ENCODE peak calls at places on chromosome 16, in nine cellular contexts. One of them, this sample, is unnamed.

GRCh38 chr16:22388101-22388644 is 13.8 kb upstream of the CDR2 start:
- DNase-seq in heart right ventricle: no peak
- DNase-seq in fibroblast of lung: peak
- DNase-seq in heart left ventricle: no peak
- DNase-seq in tibial artery: no peak
- DNase-seq in prostate gland: no peak
- DNase-seq in transverse colon: no peak
- DNase-seq in MM.1S: no peak
- DNase-seq in OCI-LY7: no peak
- DNase-seq in this sample: no peak

GRCh38 chr16:54493594-54493993 is 207.0 kb upstream of the IRX3 start:
- DNase-seq in MM.1S: no peak
- DNase-seq in OCI-LY7: no peak
- DNase-seq in transverse colon: no peak
- DNase-seq in heart right ventricle: no peak
- DNase-seq in fibroblast of lung: no peak
- DNase-seq in tibial artery: no peak
- DNase-seq in prostate gland: no peak
- DNase-seq in heart left ventricle: no peak
- DNase-seq in this sample: no peak

GRCh38 chr16:17817260-17817659 is 346.5 kb upstream of the XYLT1 start:
- DNase-seq in transverse colon: no peak
- DNase-seq in MM.1S: no peak
- DNase-seq in tibial artery: no peak
- DNase-seq in heart left ventricle: no peak
- DNase-seq in prostate gland: no peak
- DNase-seq in fibroblast of lung: no peak
- DNase-seq in OCI-LY7: no peak
- DNase-seq in heart right ventricle: no peak
- DNase-seq in this sample: no peak

GRCh38 chr16:64391009-64391663 is 730.7 kb downstream of the CDH11 start:
- DNase-seq in fibroblast of lung: peak
- DNase-seq in MM.1S: no peak
- DNase-seq in OCI-LY7: no peak
- DNase-seq in tibial artery: no peak
- DNase-seq in prostate gland: no peak
- DNase-seq in heart right ventricle: no peak
- DNase-seq in transverse colon: no peak
- DNase-seq in heart left ventricle: no peak
- DNase-seq in this sample: no peak

GRCh38 chr16:89393731-89394406 is 96.5 kb downstream of the ANKRD11 start:
- DNase-seq in heart right ventricle: peak
- DNase-seq in MM.1S: no peak
- DNase-seq in prostate gland: no peak
- DNase-seq in OCI-LY7: no peak
- DNase-seq in heart left ventricle: peak
- DNase-seq in tibial artery: no peak
- DNase-seq in transverse colon: no peak
- DNase-seq in fibroblast of lung: no peak
- DNase-seq in this sample: no peak

GRCh38 chr16:15961557-15962205 is 12.3 kb downstream of the ABCC1 start:
- DNase-seq in MM.1S: no peak
- DNase-seq in transverse colon: no peak
- DNase-seq in OCI-LY7: no peak
- DNase-seq in fibroblast of lung: no peak
- DNase-seq in tibial artery: no peak
- DNase-seq in heart right ventricle: no peak
- DNase-seq in prostate gland: no peak
- DNase-seq in heart left ventricle: no peak
- DNase-seq in this sample: no peak

GRCh38 chr16:30184430-30185140 is 1.2 kb downstream of the CORO1A start:
- DNase-seq in heart right ventricle: peak
- DNase-seq in transverse colon: peak
- DNase-seq in OCI-LY7: peak
- DNase-seq in heart left ventricle: peak
- DNase-seq in fibroblast of lung: no peak
- DNase-seq in MM.1S: peak
- DNase-seq in prostate gland: no peak
- DNase-seq in tibial artery: peak
- DNase-seq in this sample: peak

GRCh38 chr16:15757630-15758251 is 99.1 kb downstream of the MYH11 start:
- DNase-seq in OCI-LY7: peak
- DNase-seq in prostate gland: no peak
- DNase-seq in heart right ventricle: no peak
- DNase-seq in transverse colon: no peak
- DNase-seq in MM.1S: peak
- DNase-seq in heart left ventricle: no peak
- DNase-seq in fibroblast of lung: no peak
- DNase-seq in tibial artery: no peak
- DNase-seq in this sample: peak

GRCh38 chr16:57167537-57167936 is 18.3 kb downstream of the PSME3IP1 start:
- DNase-seq in heart left ventricle: no peak
- DNase-seq in fibroblast of lung: no peak
- DNase-seq in transverse colon: no peak
- DNase-seq in prostate gland: no peak
- DNase-seq in heart right ventricle: no peak
- DNase-seq in OCI-LY7: no peak
- DNase-seq in tibial artery: no peak
- DNase-seq in MM.1S: no peak
- DNase-seq in this sample: no peak

GRCh38 chr16:31874354-31875111 is 926 bp downstream of the ZNF267 start:
- DNase-seq in tibial artery: no peak
- DNase-seq in MM.1S: peak
- DNase-seq in OCI-LY7: peak
- DNase-seq in heart left ventricle: no peak
- DNase-seq in transverse colon: no peak
- DNase-seq in fibroblast of lung: peak
- DNase-seq in heart right ventricle: no peak
- DNase-seq in prostate gland: no peak
- DNase-seq in this sample: peak

GRCh38 chr16:63171545-63171944 is 1135.3 kb upstream of the CDH8 start:
- DNase-seq in transverse colon: no peak
- DNase-seq in fibroblast of lung: no peak
- DNase-seq in tibial artery: no peak
- DNase-seq in prostate gland: no peak
- DNase-seq in OCI-LY7: no peak
- DNase-seq in heart left ventricle: no peak
- DNase-seq in MM.1S: no peak
- DNase-seq in heart right ventricle: no peak
- DNase-seq in this sample: no peak

GRCh38 chr16:30490210-30490609 is 17.7 kb downstream of the ITGAL start:
- DNase-seq in transverse colon: no peak
- DNase-seq in fibroblast of lung: no peak
- DNase-seq in heart right ventricle: no peak
- DNase-seq in MM.1S: no peak
- DNase-seq in prostate gland: peak
- DNase-seq in heart left ventricle: no peak
- DNase-seq in tibial artery: no peak
- DNase-seq in OCI-LY7: no peak
- DNase-seq in this sample: no peak

GRCh38 chr16:56672761-56673536 is 3.3 kb downstream of the MT1H start:
- DNase-seq in heart right ventricle: no peak
- DNase-seq in heart left ventricle: no peak
- DNase-seq in transverse colon: no peak
- DNase-seq in OCI-LY7: no peak
- DNase-seq in tibial artery: no peak
- DNase-seq in MM.1S: no peak
- DNase-seq in fibroblast of lung: peak
- DNase-seq in prostate gland: no peak
- DNase-seq in this sample: no peak

GRCh38 chr16:31352344-31353115 is 2.4 kb upstream of the ITGAX start:
- DNase-seq in transverse colon: no peak
- DNase-seq in fibroblast of lung: no peak
- DNase-seq in heart left ventricle: no peak
- DNase-seq in prostate gland: no peak
- DNase-seq in MM.1S: no peak
- DNase-seq in heart right ventricle: no peak
- DNase-seq in OCI-LY7: peak
- DNase-seq in tibial artery: no peak
- DNase-seq in this sample: no peak

GRCh38 chr16:11636172-11636721 is 32.0 kb upstream of the SNN start:
- DNase-seq in heart right ventricle: no peak
- DNase-seq in OCI-LY7: no peak
- DNase-seq in fibroblast of lung: no peak
- DNase-seq in prostate gland: peak
- DNase-seq in MM.1S: no peak
- DNase-seq in transverse colon: peak
- DNase-seq in heart left ventricle: no peak
- DNase-seq in tibial artery: no peak
- DNase-seq in this sample: no peak

GRCh38 chr16:74034862-74035261 is 261.8 kb upstream of the PSMD7 start:
- DNase-seq in tibial artery: no peak
- DNase-seq in prostate gland: no peak
- DNase-seq in OCI-LY7: peak
- DNase-seq in heart right ventricle: no peak
- DNase-seq in MM.1S: no peak
- DNase-seq in heart left ventricle: no peak
- DNase-seq in fibroblast of lung: peak
- DNase-seq in transverse colon: peak
- DNase-seq in this sample: no peak

GRCh38 chr16:86789621-86790051 is 211.3 kb downstream of the FOXL1 start:
- DNase-seq in tibial artery: no peak
- DNase-seq in MM.1S: no peak
- DNase-seq in heart left ventricle: no peak
- DNase-seq in transverse colon: no peak
- DNase-seq in heart right ventricle: no peak
- DNase-seq in OCI-LY7: no peak
- DNase-seq in prostate gland: no peak
- DNase-seq in fibroblast of lung: no peak
- DNase-seq in this sample: no peak

GRCh38 chr16:89860747-89861304 is 12.6 kb upstream of the TCF25 start:
- DNase-seq in prostate gland: peak
- DNase-seq in fibroblast of lung: peak
- DNase-seq in tibial artery: peak
- DNase-seq in heart left ventricle: peak
- DNase-seq in transverse colon: peak
- DNase-seq in heart right ventricle: peak
- DNase-seq in OCI-LY7: peak
- DNase-seq in MM.1S: peak
- DNase-seq in this sample: peak

GRCh38 chr16:66541388-66542360 is 8.2 kb downstream of the TK2 start:
- DNase-seq in fibroblast of lung: no peak
- DNase-seq in OCI-LY7: no peak
- DNase-seq in heart left ventricle: no peak
- DNase-seq in MM.1S: no peak
- DNase-seq in transverse colon: no peak
- DNase-seq in prostate gland: no peak
- DNase-seq in heart right ventricle: no peak
- DNase-seq in tibial artery: no peak
- DNase-seq in this sample: no peak

GRCh38 chr16:19810817-19811731 is 73.6 kb downstream of the GPRC5B start:
- DNase-seq in transverse colon: no peak
- DNase-seq in fibroblast of lung: peak
- DNase-seq in tibial artery: no peak
- DNase-seq in OCI-LY7: no peak
- DNase-seq in heart right ventricle: no peak
- DNase-seq in heart left ventricle: no peak
- DNase-seq in prostate gland: no peak
- DNase-seq in MM.1S: no peak
- DNase-seq in this sample: no peak

GRCh38 chr16:86775401-86775985 is 197.1 kb downstream of the FOXL1 start:
- DNase-seq in OCI-LY7: no peak
- DNase-seq in MM.1S: no peak
- DNase-seq in heart right ventricle: no peak
- DNase-seq in transverse colon: no peak
- DNase-seq in fibroblast of lung: no peak
- DNase-seq in heart left ventricle: no peak
- DNase-seq in tibial artery: no peak
- DNase-seq in prostate gland: no peak
- DNase-seq in this sample: no peak

GRCh38 chr16:72976047-72976746 is 71.7 kb downstream of the ZFHX3 start:
- DNase-seq in transverse colon: no peak
- DNase-seq in prostate gland: no peak
- DNase-seq in heart left ventricle: no peak
- DNase-seq in heart right ventricle: no peak
- DNase-seq in fibroblast of lung: no peak
- DNase-seq in tibial artery: no peak
- DNase-seq in MM.1S: no peak
- DNase-seq in OCI-LY7: no peak
- DNase-seq in this sample: no peak

GRCh38 chr16:10961231-10961630 is 16.9 kb downstream of the CLEC16A start:
- DNase-seq in tibial artery: peak
- DNase-seq in OCI-LY7: no peak
- DNase-seq in prostate gland: no peak
- DNase-seq in heart right ventricle: no peak
- DNase-seq in MM.1S: no peak
- DNase-seq in fibroblast of lung: peak
- DNase-seq in heart left ventricle: no peak
- DNase-seq in transverse colon: no peak
- DNase-seq in this sample: no peak

GRCh38 chr16:83403751-83404150 is 404.0 kb upstream of the HSBP1 start:
- DNase-seq in heart left ventricle: no peak
- DNase-seq in MM.1S: no peak
- DNase-seq in prostate gland: no peak
- DNase-seq in transverse colon: no peak
- DNase-seq in OCI-LY7: no peak
- DNase-seq in heart right ventricle: no peak
- DNase-seq in tibial artery: no peak
- DNase-seq in fibroblast of lung: no peak
- DNase-seq in this sample: no peak
- TF ChIP-seq CTCF in heart left ventricle: no peak
- TF ChIP-seq CTCF in MM.1S: no peak
- TF ChIP-seq CTCF in prostate gland: no peak
- TF ChIP-seq CTCF in transverse colon: no peak
- TF ChIP-seq CTCF in OCI-LY7: no peak
- TF ChIP-seq CTCF in heart right ventricle: no peak
- TF ChIP-seq CTCF in tibial artery: no peak
- TF ChIP-seq CTCF in fibroblast of lung: no peak
- TF ChIP-seq CTCF in this sample: no peak

GRCh38 chr16:85452364-85453178 is 160.6 kb upstream of the GSE1 start:
- DNase-seq in fibroblast of lung: no peak
- DNase-seq in heart right ventricle: no peak
- DNase-seq in transverse colon: no peak
- DNase-seq in MM.1S: no peak
- DNase-seq in tibial artery: no peak
- DNase-seq in heart left ventricle: no peak
- DNase-seq in prostate gland: no peak
- DNase-seq in OCI-LY7: no peak
- DNase-seq in this sample: no peak
- TF ChIP-seq CTCF in fibroblast of lung: no peak
- TF ChIP-seq CTCF in heart right ventricle: no peak
- TF ChIP-seq CTCF in transverse colon: no peak
- TF ChIP-seq CTCF in MM.1S: no peak
- TF ChIP-seq CTCF in tibial artery: no peak
- TF ChIP-seq CTCF in heart left ventricle: no peak
- TF ChIP-seq CTCF in prostate gland: no peak
- TF ChIP-seq CTCF in OCI-LY7: peak
- TF ChIP-seq CTCF in this sample: no peak

GRCh38 chr16:69937465-69937951 is 13.6 kb upstream of the CLEC18A start:
- DNase-seq in prostate gland: no peak
- DNase-seq in heart left ventricle: no peak
- DNase-seq in fibroblast of lung: peak
- DNase-seq in tibial artery: no peak
- DNase-seq in MM.1S: no peak
- DNase-seq in OCI-LY7: no peak
- DNase-seq in transverse colon: no peak
- DNase-seq in heart right ventricle: no peak
- DNase-seq in this sample: no peak
- TF ChIP-seq CTCF in prostate gland: no peak
- TF ChIP-seq CTCF in heart left ventricle: no peak
- TF ChIP-seq CTCF in fibroblast of lung: peak
- TF ChIP-seq CTCF in tibial artery: no peak
- TF ChIP-seq CTCF in MM.1S: no peak
- TF ChIP-seq CTCF in OCI-LY7: no peak
- TF ChIP-seq CTCF in transverse colon: no peak
- TF ChIP-seq CTCF in heart right ventricle: no peak
- TF ChIP-seq CTCF in this sample: no peak

GRCh38 chr16:685967-686366 is 1.8 kb upstream of the JMJD8 start:
- DNase-seq in tibial artery: no peak
- DNase-seq in prostate gland: no peak
- DNase-seq in heart left ventricle: no peak
- DNase-seq in heart right ventricle: no peak
- DNase-seq in MM.1S: no peak
- DNase-seq in OCI-LY7: no peak
- DNase-seq in fibroblast of lung: peak
- DNase-seq in transverse colon: peak
- DNase-seq in this sample: no peak
- TF ChIP-seq CTCF in tibial artery: no peak
- TF ChIP-seq CTCF in prostate gland: peak
- TF ChIP-seq CTCF in heart left ventricle: peak
- TF ChIP-seq CTCF in heart right ventricle: no peak
- TF ChIP-seq CTCF in MM.1S: peak
- TF ChIP-seq CTCF in OCI-LY7: peak
- TF ChIP-seq CTCF in fibroblast of lung: peak
- TF ChIP-seq CTCF in transverse colon: peak
- TF ChIP-seq CTCF in this sample: peak

This sample was measured in activated CD8-positive, alpha-beta T cell treated with anti-CD3 and anti-CD28 coated beads for 36 hours.